ENCODE peak calls at places on chromosomes 11 and 22, in four cellular contexts. One of them, this sample, is unnamed.

GRCh38 chr11:100687032-100687629 is at the start of gene ARHGAP42:
- DNase-seq in HL-60: peak; percentile 8
- DNase-seq in K562: peak; percentile 53
- DNase-seq in GM12878: no peak
- DNase-seq in this sample: peak; percentile 57

GRCh38 chr11:9851366-9851765 is 187.5 kb downstream of the SWAP70 start:
- DNase-seq in HL-60: no peak
- DNase-seq in K562: no peak
- DNase-seq in GM12878: no peak
- DNase-seq in this sample: no peak

GRCh38 chr11:44574620-44575287 is 9.3 kb downstream of the CD82 start:
- DNase-seq in HL-60: no peak
- DNase-seq in GM12878: peak; percentile 66
- DNase-seq in K562: no peak
- DNase-seq in this sample: no peak

GRCh38 chr22:42719133-42719532 is 1.5 kb downstream of the A4GALT start:
- DNase-seq in GM12878: no peak
- DNase-seq in HL-60: no peak
- DNase-seq in K562: no peak
- DNase-seq in this sample: no peak

GRCh38 chr11:12785901-12786300 is 111.7 kb downstream of the TEAD1 start:
- DNase-seq in GM12878: no peak
- DNase-seq in K562: no peak
- DNase-seq in HL-60: no peak
- DNase-seq in this sample: no peak

GRCh38 chr22:17120281-17120680 is 879 bp downstream of the TMEM121B start:
- DNase-seq in K562: peak; percentile 71
- DNase-seq in HL-60: no peak
- DNase-seq in GM12878: no peak
- DNase-seq in this sample: peak; percentile 54

GRCh38 chr11:9613830-9614762 is 40.6 kb downstream of the WEE1 start:
- DNase-seq in K562: peak; percentile 87
- DNase-seq in GM12878: peak; percentile 78
- DNase-seq in HL-60: peak; percentile 79
- DNase-seq in this sample: peak; percentile 60

GRCh38 chr11:133934096-133934495 is 22.7 kb downstream of the IGSF9B start:
- DNase-seq in HL-60: no peak
- DNase-seq in GM12878: no peak
- DNase-seq in K562: no peak
- DNase-seq in this sample: no peak

GRCh38 chr22:46052331-46052771 is 75.4 kb upstream of the WNT7B start:
- DNase-seq in GM12878: no peak
- DNase-seq in K562: no peak
- DNase-seq in HL-60: no peak
- DNase-seq in this sample: no peak

GRCh38 chr11:3841426-3842304 is 906 bp upstream of the RHOG start:
- DNase-seq in K562: peak; percentile 81
- DNase-seq in HL-60: peak; percentile 75
- DNase-seq in GM12878: peak; percentile 79
- DNase-seq in this sample: peak; percentile 66

DNA sequence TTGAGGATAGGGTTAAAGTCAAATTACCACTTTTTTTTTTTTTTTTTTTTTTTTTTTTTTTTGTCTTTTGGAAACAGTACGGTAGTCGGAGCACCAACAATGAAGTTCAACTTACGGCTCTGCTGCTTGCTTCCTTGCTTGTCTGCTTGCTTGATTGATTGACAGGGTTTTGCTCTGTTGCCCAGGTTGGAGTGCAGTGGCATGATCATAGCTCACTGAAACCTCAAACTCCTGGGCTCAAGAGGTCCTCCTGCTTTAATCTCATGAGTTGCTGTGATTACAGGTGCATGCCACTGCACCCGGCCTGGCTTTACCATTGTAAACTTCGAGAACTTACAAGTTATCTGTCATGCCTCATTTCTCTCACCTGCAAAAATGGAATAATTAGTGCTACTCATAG is 5.8 kb downstream of the SGSM3 start:
- DNase-seq in GM12878: no peak
- DNase-seq in HL-60: no peak
- DNase-seq in K562: no peak
- DNase-seq in this sample: no peak
- TF ChIP-seq SPI1 in GM12878: no peak
- TF ChIP-seq SPI1 in HL-60: no peak
- TF ChIP-seq SPI1 in K562: no peak
- TF ChIP-seq SPI1 in this sample: no peak

DNA sequence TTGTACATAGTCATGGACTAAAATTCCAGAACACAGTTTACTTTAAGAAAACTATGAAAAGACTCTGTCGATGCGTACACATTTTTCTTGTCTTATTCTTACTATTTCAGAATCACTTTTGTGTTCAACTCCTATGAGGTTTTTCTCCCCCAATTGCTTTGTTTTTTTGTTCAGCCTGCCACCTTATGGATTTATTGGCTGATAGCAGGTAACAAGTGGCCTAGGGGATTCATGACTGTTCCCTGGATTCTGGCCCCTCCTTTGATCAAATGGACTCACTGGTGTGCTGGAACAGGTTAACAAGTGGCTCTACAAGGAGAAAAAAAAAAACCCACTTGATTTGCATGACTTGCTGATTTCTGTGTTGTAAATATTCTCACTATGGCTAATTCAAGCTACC is 10.6 kb downstream of the MMP20 start:
- DNase-seq in HL-60: no peak
- DNase-seq in GM12878: no peak
- DNase-seq in K562: no peak
- DNase-seq in this sample: no peak
- TF ChIP-seq SPI1 in HL-60: no peak
- TF ChIP-seq SPI1 in GM12878: no peak
- TF ChIP-seq SPI1 in K562: no peak
- TF ChIP-seq SPI1 in this sample: no peak

GRCh38 chr11:14384338-14384737 is 25.4 kb upstream of the RRAS2 start:
- DNase-seq in K562: no peak
- DNase-seq in HL-60: no peak
- DNase-seq in GM12878: no peak
- DNase-seq in this sample: no peak
- TF ChIP-seq SPI1 in K562: no peak
- TF ChIP-seq SPI1 in HL-60: no peak
- TF ChIP-seq SPI1 in GM12878: no peak
- TF ChIP-seq SPI1 in this sample: no peak

GRCh38 chr11:129737535-129738230 is 78.0 kb upstream of the TMEM45B start:
- DNase-seq in GM12878: no peak
- DNase-seq in K562: no peak
- DNase-seq in HL-60: no peak
- DNase-seq in this sample: no peak
- TF ChIP-seq SPI1 in GM12878: no peak
- TF ChIP-seq SPI1 in K562: no peak
- TF ChIP-seq SPI1 in HL-60: no peak
- TF ChIP-seq SPI1 in this sample: no peak

DNA sequence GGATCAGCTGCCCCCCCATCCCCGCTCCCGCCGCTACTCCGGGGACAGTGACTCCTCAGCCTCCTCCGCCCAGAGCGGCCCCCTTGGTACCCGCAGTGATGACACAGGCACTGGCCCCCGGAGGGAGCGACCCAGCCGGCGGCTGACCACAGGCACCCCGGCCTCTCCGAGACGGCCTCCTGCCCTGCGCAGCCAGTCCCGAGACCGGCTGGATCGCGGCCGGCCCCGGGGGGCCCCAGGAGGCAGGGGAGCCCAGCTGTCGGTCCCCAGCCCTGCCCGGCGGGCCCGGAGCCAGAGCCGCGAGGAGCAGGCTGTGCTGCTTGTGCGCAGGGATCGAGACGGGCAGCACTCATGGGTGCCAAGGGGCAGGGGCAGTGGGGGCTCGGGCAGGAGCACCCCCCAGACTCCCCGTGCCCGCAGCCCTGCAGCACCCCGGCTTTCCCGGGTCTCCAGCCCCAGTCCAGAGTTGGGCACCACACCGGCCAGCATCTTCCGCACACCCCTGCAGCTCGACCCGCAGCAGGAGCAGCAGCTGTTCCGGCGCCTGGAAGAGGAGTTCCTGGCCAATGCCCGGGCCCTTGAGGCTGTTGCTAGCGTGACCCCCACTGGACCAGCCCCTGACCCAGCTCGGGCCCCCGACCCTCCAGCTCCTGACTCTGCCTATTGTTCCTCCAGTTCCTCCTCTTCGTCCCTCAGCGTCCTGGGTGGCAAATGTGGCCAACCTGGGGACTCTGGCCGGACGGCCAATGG is 3.9 kb downstream of the RASL10A start:
- DNase-seq in K562: no peak
- DNase-seq in GM12878: no peak
- DNase-seq in HL-60: no peak
- DNase-seq in this sample: peak; percentile 13
- TF ChIP-seq SPI1 in K562: no peak
- TF ChIP-seq SPI1 in GM12878: no peak
- TF ChIP-seq SPI1 in HL-60: no peak
- TF ChIP-seq SPI1 in this sample: no peak